ENCODE peak calls at places on chromosomes 2 and 18, in eight cellular contexts. K is fibroblast of villous mesenchyme, R is left ventricle myocardium inferior, M is OCI-LY7, L is fibroblast of pulmonary artery, N is IMR-90, S is AG04449, F is heart left ventricle. B is an unnamed sample.

GRCh38 chr2:209008636-209009287 is 415.1 kb upstream of the MAP2 start:
- DNase-seq in K (no peak), R (no peak), M (no peak), L (no peak), N (no peak), S (no peak), F (no peak), B (no peak)

GRCh38 chr2:240469747-240470146 is 34.3 kb downstream of the GPC1 start:
- DNase-seq in K (no peak), R (no peak), M (no peak), L (no peak), N (no peak), S (no peak), F (no peak), B (no peak)

GRCh38 chr18:62525611-62526010 is 2.8 kb downstream of the ZCCHC2 start:
- DNase-seq in K (no peak), R (no peak), M (no peak), L (no peak), N (no peak), S (no peak), F (no peak), B (no peak)

GRCh38 chr2:30541680-30542079 is 94.6 kb downstream of the LCLAT1 start:
- DNase-seq in K (peak; percentile 46), R (no peak), M (no peak), L (peak; percentile 11), N (no peak), S (no peak), F (no peak), B (no peak)

GRCh38 chr18:11368020-11368419 is 218.7 kb upstream of the PIEZO2 start:
- DNase-seq in K (no peak), R (no peak), M (no peak), L (no peak), N (peak; percentile 36), S (no peak), F (no peak), B (no peak)

GRCh38 chr2:24985406-24985805 is 13.7 kb upstream of the DNAJC27 start:
- DNase-seq in K (no peak), R (no peak), M (no peak), L (no peak), N (no peak), S (no peak), F (no peak), B (no peak)

GRCh38 chr18:23377669-23378469 is 75.2 kb upstream of the RIOK3 start:
- DNase-seq in K (peak; percentile 93), R (no peak), M (no peak), L (peak; percentile 87), N (peak; percentile 92), S (peak; percentile 60), F (no peak), B (peak; percentile 61)

GRCh38 chr2:510839-511238 is 166.4 kb downstream of the TMEM18 start:
- DNase-seq in K (no peak), R (no peak), M (no peak), L (no peak), N (no peak), S (no peak), F (no peak), B (no peak)

GRCh38 chr2:11009866-11010265 is 98.1 kb downstream of the KCNF1 start:
- DNase-seq in K (no peak), R (no peak), M (no peak), L (no peak), N (no peak), S (no peak), F (no peak), B (no peak)

GRCh38 chr2:191171708-191172355 is 21.0 kb upstream of the STAT4 start:
- DNase-seq in K (peak; percentile 79), R (no peak), M (no peak), L (peak; percentile 95), N (peak; percentile 97), S (peak; percentile 94), F (no peak), B (peak; percentile 94)

GRCh38 chr2:239538357-239539052 is 137.7 kb upstream of the HDAC4 start:
- DNase-seq in K (no peak), R (no peak), M (no peak), L (no peak), N (no peak), S (no peak), F (no peak), B (no peak)

GRCh38 chr2:29518988-29519925 is 402.1 kb downstream of the ALK start:
- DNase-seq in K (peak; percentile 69), R (no peak), M (no peak), L (peak; percentile 71), N (peak; percentile 84), S (peak; percentile 59), F (no peak), B (no peak)

GRCh38 chr2:109208071-109208950 is 79.3 kb downstream of the SH3RF3 start:
- DNase-seq in K (peak; percentile 94), R (no peak), M (no peak), L (no peak), N (peak; percentile 92), S (no peak), F (no peak), B (peak; percentile 93)

GRCh38 chr2:14234911-14235310 is 397.6 kb upstream of the LRATD1 start:
- DNase-seq in K (no peak), R (no peak), M (no peak), L (no peak), N (no peak), S (no peak), F (no peak), B (no peak)

GRCh38 chr2:240622631-240623235 is 2.5 kb upstream of the GPR35 start:
- DNase-seq in K (no peak), R (peak; percentile 18), M (no peak), L (no peak), N (no peak), S (no peak), F (peak; percentile 15), B (no peak)

GRCh38 chr18:24271381-24272331 is 126.0 kb downstream of the OSBPL1A start:
- DNase-seq in K (peak; percentile 76), R (peak; percentile 75), M (no peak), L (peak; percentile 78), N (peak; percentile 72), S (no peak), F (peak; percentile 86), B (no peak)

GRCh38 chr2:189483571-189484415 is 42.5 kb downstream of the WDR75 start:
- DNase-seq in K (peak; percentile 47), R (no peak), M (no peak), L (no peak), N (no peak), S (no peak), F (no peak), B (no peak)

GRCh38 chr2:218569038-218569431 is 396 bp downstream of the CNOT9 start:
- DNase-seq in K (peak; percentile 88), R (peak; percentile 19), M (peak; percentile 61), L (peak; percentile 61), N (peak; percentile 83), S (no peak), F (peak; percentile 39), B (no peak)

GRCh38 chr18:76757925-76758324 is 64.4 kb upstream of the ZNF236 start:
- DNase-seq in K (no peak), R (no peak), M (no peak), L (no peak), N (no peak), S (no peak), F (no peak), B (no peak)

GRCh38 chr18:12701161-12701560 is 1.4 kb downstream of the CEP76 start:
- DNase-seq in K (no peak), R (no peak), M (no peak), L (no peak), N (peak; percentile 14), S (no peak), F (no peak), B (no peak)

GRCh38 chr2:160890667-160891352 is 269.4 kb upstream of the TANK start:
- DNase-seq in K (no peak), R (no peak), M (no peak), L (no peak), N (no peak), S (no peak), F (no peak), B (no peak)

GRCh38 chr2:160892204-160892603 is 268.0 kb upstream of the TANK start:
- DNase-seq in K (no peak), R (no peak), M (no peak), L (no peak), N (no peak), S (no peak), F (no peak), B (no peak)

GRCh38 chr2:160889439-160889838 is 270.8 kb upstream of the TANK start:
- DNase-seq in K (no peak), R (no peak), M (no peak), L (no peak), N (no peak), S (no peak), F (no peak), B (no peak)

GRCh38 chr2:160893581-160893980 is 266.6 kb upstream of the TANK start:
- DNase-seq in K (no peak), R (peak; percentile 33), M (no peak), L (no peak), N (no peak), S (no peak), F (peak; percentile 42), B (no peak)

GRCh38 chr2:160891353-160891740 is 268.9 kb upstream of the TANK start:
- DNase-seq in K (peak; percentile 28), R (no peak), M (no peak), L (no peak), N (no peak), S (no peak), F (no peak), B (no peak)
- H3K4me3 ChIP-seq in K (no peak overlapping the region), R (no peak overlapping the region), M (no peak overlapping the region), L (no peak overlapping the region), N (no peak overlapping the region), S (no peak overlapping the region), F (no peak overlapping the region), B (no peak overlapping the region)

GRCh38 chr2:206250041-206250897 is 24.2 kb upstream of the ZDBF2 start:
- DNase-seq in K (no peak), R (no peak), M (peak; percentile 13), L (peak; percentile 17), N (peak; percentile 4), S (no peak), F (no peak), B (no peak)
- TF ChIP-seq CTCF in K (no peak), R (no peak), M (peak; percentile 27), L (peak; percentile 11), N (no peak), S (peak; percentile 7), F (no peak), B (no peak)

DNA sequence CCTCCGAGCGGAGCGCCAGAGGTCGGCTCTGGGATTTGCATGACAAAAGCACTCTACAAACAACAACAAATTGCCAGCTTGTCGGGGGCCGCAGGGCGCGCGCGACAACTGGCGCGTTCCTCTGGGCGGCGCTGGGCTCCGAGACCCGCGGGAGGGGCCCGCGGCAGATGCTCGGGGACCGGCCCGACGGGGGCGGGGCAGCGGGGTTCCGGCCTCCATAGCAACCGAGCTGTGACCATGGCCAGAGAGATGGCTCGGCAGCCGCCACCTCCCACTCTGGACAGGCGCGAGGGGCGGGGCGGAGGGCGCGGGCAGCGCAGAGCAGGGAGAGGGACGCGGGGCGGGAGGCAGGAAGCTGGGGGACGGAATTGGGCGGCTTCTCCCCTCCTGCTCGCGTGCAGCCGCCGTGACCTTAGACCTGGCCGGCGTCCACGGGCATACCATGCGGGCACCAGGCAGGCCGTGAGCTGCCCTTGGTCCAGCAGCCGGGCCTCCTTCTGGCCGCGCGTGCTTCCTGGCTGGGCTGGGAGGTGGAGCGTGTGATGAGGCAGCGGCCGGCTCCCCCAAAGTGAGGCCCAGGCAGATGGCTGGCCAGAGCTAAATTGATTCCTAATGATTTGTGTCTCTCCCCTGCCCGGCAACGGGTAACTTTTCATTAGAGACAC is 171.5 kb downstream of the CELF4 start:
- DNase-seq in K (peak; percentile 69), R (peak; percentile 83), M (no peak), L (peak; percentile 88), N (peak; percentile 76), S (peak; percentile 10), F (peak; percentile 80), B (peak; percentile 19)
- H3K4me3 ChIP-seq in K (peak overlapping the region; percentile 38), R (peak overlapping the region; percentile 67), M (no peak overlapping the region), L (peak overlapping the region; percentile 39), N (peak overlapping the region; percentile 29), S (peak overlapping the region; percentile 49), F (peak overlapping the region; percentile 48), B (peak overlapping the region; percentile 33)

GRCh38 chr2:135876066-135876711 is at the start of gene MCM6:
- DNase-seq in K (peak; percentile 99), R (peak; percentile 97), M (peak; percentile 100), L (peak; percentile 99), N (peak; percentile 99), S (peak; percentile 88), F (peak; percentile 98), B (peak; percentile 98)
- TF ChIP-seq CTCF in K (no peak), R (peak; percentile 46), M (peak; percentile 15), L (no peak), N (no peak), S (no peak), F (no peak), B (no peak)